ENCODE peak calls at places on chromosomes 4 and X, in five cellular contexts. One of them, this sample, is unnamed.
A peak's percentile ranks its signal among the peaks of the same experiment; 100 is the strongest.

GRCh38 chrX:48663241-48663640 is 20.4 kb upstream of the WAS start:
- DNase-seq in HepG2: no peak
- DNase-seq in dorsolateral prefrontal cortex: no peak
- DNase-seq in keratinocyte: no peak
- DNase-seq in lower leg skin: peak; percentile 20
- DNase-seq in this sample: no peak

GRCh38 chr4:121306932-121307331 is 73.9 kb downstream of the QRFPR start:
- DNase-seq in HepG2: no peak
- DNase-seq in dorsolateral prefrontal cortex: no peak
- DNase-seq in keratinocyte: no peak
- DNase-seq in lower leg skin: no peak
- DNase-seq in this sample: no peak

GRCh38 chrX:46597774-46598173 is 24.2 kb downstream of the CHST7 start:
- DNase-seq in HepG2: no peak
- DNase-seq in dorsolateral prefrontal cortex: no peak
- DNase-seq in keratinocyte: no peak
- DNase-seq in lower leg skin: peak; percentile 21
- DNase-seq in this sample: no peak

GRCh38 chrX:107135076-107135964 is 16.7 kb upstream of the RBM41 start:
- DNase-seq in HepG2: peak; percentile 14
- DNase-seq in dorsolateral prefrontal cortex: no peak
- DNase-seq in keratinocyte: no peak
- DNase-seq in lower leg skin: no peak
- DNase-seq in this sample: no peak

GRCh38 chr4:168220893-168221292 is 97.7 kb downstream of the DDX60 start:
- DNase-seq in HepG2: no peak
- DNase-seq in dorsolateral prefrontal cortex: no peak
- DNase-seq in keratinocyte: no peak
- DNase-seq in lower leg skin: no peak
- DNase-seq in this sample: no peak

GRCh38 chr4:105198541-105198940 is 51.9 kb downstream of the TET2 start:
- DNase-seq in HepG2: no peak
- DNase-seq in dorsolateral prefrontal cortex: no peak
- DNase-seq in keratinocyte: no peak
- DNase-seq in lower leg skin: no peak
- DNase-seq in this sample: no peak

GRCh38 chr4:4780634-4781287 is 78.7 kb upstream of the MSX1 start:
- DNase-seq in HepG2: no peak
- DNase-seq in dorsolateral prefrontal cortex: no peak
- DNase-seq in keratinocyte: no peak
- DNase-seq in lower leg skin: peak; percentile 81
- DNase-seq in this sample: no peak

GRCh38 chrX:45803383-45803921 is 602.8 kb upstream of the DIPK2B start:
- DNase-seq in HepG2: no peak
- DNase-seq in dorsolateral prefrontal cortex: no peak
- DNase-seq in keratinocyte: peak; percentile 73
- DNase-seq in lower leg skin: no peak
- DNase-seq in this sample: no peak

GRCh38 chr4:184940500-184940899 is 77.8 kb upstream of the HELT start:
- DNase-seq in HepG2: no peak
- DNase-seq in dorsolateral prefrontal cortex: no peak
- DNase-seq in keratinocyte: no peak
- DNase-seq in lower leg skin: no peak
- DNase-seq in this sample: no peak

GRCh38 chrX:126065901-126066660 is 100.0 kb downstream of the DCAF12L2 start:
- DNase-seq in HepG2: no peak
- DNase-seq in dorsolateral prefrontal cortex: peak; percentile 25
- DNase-seq in keratinocyte: no peak
- DNase-seq in lower leg skin: no peak
- DNase-seq in this sample: no peak

GRCh38 chr4:5874811-5875465 is 17.9 kb downstream of the CRMP1 start:
- DNase-seq in HepG2: no peak
- DNase-seq in dorsolateral prefrontal cortex: peak; percentile 65
- DNase-seq in keratinocyte: no peak
- DNase-seq in lower leg skin: no peak
- DNase-seq in this sample: no peak

GRCh38 chr4:116638592-116638991 is 446.8 kb downstream of the TRAM1L1 start:
- DNase-seq in HepG2: no peak
- DNase-seq in dorsolateral prefrontal cortex: no peak
- DNase-seq in keratinocyte: no peak
- DNase-seq in lower leg skin: no peak
- DNase-seq in this sample: no peak

GRCh38 chrX:26783512-26784225 is 567.7 kb downstream of the MAGEB5 start:
- DNase-seq in HepG2: peak; percentile 65
- DNase-seq in dorsolateral prefrontal cortex: no peak
- DNase-seq in keratinocyte: no peak
- DNase-seq in lower leg skin: no peak
- DNase-seq in this sample: no peak

GRCh38 chrX:51641421-51642021 is 22.8 kb upstream of the CENPVL3 start:
- DNase-seq in HepG2: peak; percentile 12
- DNase-seq in dorsolateral prefrontal cortex: no peak
- DNase-seq in keratinocyte: no peak
- DNase-seq in lower leg skin: no peak
- DNase-seq in this sample: no peak
- TF ChIP-seq CTCF in HepG2: peak; percentile 60
- TF ChIP-seq CTCF in dorsolateral prefrontal cortex: peak; percentile 51
- TF ChIP-seq CTCF in keratinocyte: peak; percentile 36
- TF ChIP-seq CTCF in lower leg skin: no peak
- TF ChIP-seq CTCF in this sample: peak; percentile 67

GRCh38 chr4:7850489-7850888 is 89.2 kb downstream of the AFAP1 start:
- DNase-seq in HepG2: no peak
- DNase-seq in dorsolateral prefrontal cortex: no peak
- DNase-seq in keratinocyte: no peak
- DNase-seq in lower leg skin: peak; percentile 75
- DNase-seq in this sample: no peak
- TF ChIP-seq CTCF in HepG2: peak; percentile 49
- TF ChIP-seq CTCF in dorsolateral prefrontal cortex: no peak
- TF ChIP-seq CTCF in keratinocyte: no peak
- TF ChIP-seq CTCF in lower leg skin: no peak
- TF ChIP-seq CTCF in this sample: no peak

GRCh38 chr4:142984871-142985585 is 138.9 kb upstream of the INPP4B start:
- DNase-seq in HepG2: peak; percentile 23
- DNase-seq in dorsolateral prefrontal cortex: no peak
- DNase-seq in keratinocyte: no peak
- DNase-seq in lower leg skin: no peak
- DNase-seq in this sample: no peak
- TF ChIP-seq CTCF in HepG2: peak; percentile 46
- TF ChIP-seq CTCF in dorsolateral prefrontal cortex: no peak
- TF ChIP-seq CTCF in keratinocyte: no peak
- TF ChIP-seq CTCF in lower leg skin: no peak
- TF ChIP-seq CTCF in this sample: no peak

GRCh38 chr4:152346979-152347378 is 188.9 kb downstream of the FBXW7 start:
- DNase-seq in HepG2: no peak
- DNase-seq in dorsolateral prefrontal cortex: no peak
- DNase-seq in keratinocyte: no peak
- DNase-seq in lower leg skin: no peak
- DNase-seq in this sample: no peak

GRCh38 chr4:152352215-152352614 is 183.7 kb downstream of the FBXW7 start:
- DNase-seq in HepG2: no peak
- DNase-seq in dorsolateral prefrontal cortex: no peak
- DNase-seq in keratinocyte: no peak
- DNase-seq in lower leg skin: no peak
- DNase-seq in this sample: no peak

GRCh38 chr4:152352645-152353116 is 183.2 kb downstream of the FBXW7 start:
- DNase-seq in HepG2: peak; percentile 46
- DNase-seq in dorsolateral prefrontal cortex: peak; percentile 47
- DNase-seq in keratinocyte: peak; percentile 49
- DNase-seq in lower leg skin: peak; percentile 86
- DNase-seq in this sample: peak; percentile 64

GRCh38 chr4:152351080-152351479 is 184.8 kb downstream of the FBXW7 start:
- DNase-seq in HepG2: no peak
- DNase-seq in dorsolateral prefrontal cortex: no peak
- DNase-seq in keratinocyte: no peak
- DNase-seq in lower leg skin: no peak
- DNase-seq in this sample: no peak

DNA sequence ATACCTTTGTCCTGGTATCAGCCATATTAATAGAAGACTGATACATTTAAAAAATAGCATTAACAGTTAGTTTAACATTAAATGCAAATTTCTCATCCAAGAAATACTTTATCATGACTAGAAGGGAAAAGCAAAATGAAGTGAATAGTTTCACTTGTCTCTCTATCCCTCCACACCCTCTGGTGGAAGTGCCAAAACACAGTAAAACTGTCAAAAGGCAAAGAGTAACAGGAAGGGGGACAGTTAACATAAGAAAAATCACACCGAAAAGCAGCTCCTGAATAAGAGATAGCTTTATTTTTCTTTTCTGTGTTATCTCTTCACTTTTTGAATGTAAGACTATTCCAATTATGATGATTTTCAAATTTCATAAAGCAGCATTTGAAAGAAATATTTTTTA is 187.2 kb downstream of the FBXW7 start:
- DNase-seq in HepG2: no peak
- DNase-seq in dorsolateral prefrontal cortex: no peak
- DNase-seq in keratinocyte: no peak
- DNase-seq in lower leg skin: no peak
- DNase-seq in this sample: no peak
- TF ChIP-seq CTCF in HepG2: no peak
- TF ChIP-seq CTCF in dorsolateral prefrontal cortex: no peak
- TF ChIP-seq CTCF in keratinocyte: peak; percentile 58
- TF ChIP-seq CTCF in lower leg skin: no peak
- TF ChIP-seq CTCF in this sample: no peak

GRCh38 chrX:20218809-20219505 is 47.8 kb downstream of the RPS6KA3 start:
- DNase-seq in HepG2: no peak
- DNase-seq in dorsolateral prefrontal cortex: no peak
- DNase-seq in keratinocyte: no peak
- DNase-seq in lower leg skin: no peak
- DNase-seq in this sample: no peak
- TF ChIP-seq CTCF in HepG2: no peak
- TF ChIP-seq CTCF in dorsolateral prefrontal cortex: no peak
- TF ChIP-seq CTCF in keratinocyte: no peak
- TF ChIP-seq CTCF in lower leg skin: no peak
- TF ChIP-seq CTCF in this sample: no peak

GRCh38 chr4:146654976-146655761 is 16.5 kb downstream of the POU4F2 start:
- DNase-seq in HepG2: no peak
- DNase-seq in dorsolateral prefrontal cortex: no peak
- DNase-seq in keratinocyte: no peak
- DNase-seq in lower leg skin: no peak
- DNase-seq in this sample: peak; percentile 59
- TF ChIP-seq CTCF in HepG2: no peak
- TF ChIP-seq CTCF in dorsolateral prefrontal cortex: no peak
- TF ChIP-seq CTCF in keratinocyte: no peak
- TF ChIP-seq CTCF in lower leg skin: no peak
- TF ChIP-seq CTCF in this sample: no peak

DNA sequence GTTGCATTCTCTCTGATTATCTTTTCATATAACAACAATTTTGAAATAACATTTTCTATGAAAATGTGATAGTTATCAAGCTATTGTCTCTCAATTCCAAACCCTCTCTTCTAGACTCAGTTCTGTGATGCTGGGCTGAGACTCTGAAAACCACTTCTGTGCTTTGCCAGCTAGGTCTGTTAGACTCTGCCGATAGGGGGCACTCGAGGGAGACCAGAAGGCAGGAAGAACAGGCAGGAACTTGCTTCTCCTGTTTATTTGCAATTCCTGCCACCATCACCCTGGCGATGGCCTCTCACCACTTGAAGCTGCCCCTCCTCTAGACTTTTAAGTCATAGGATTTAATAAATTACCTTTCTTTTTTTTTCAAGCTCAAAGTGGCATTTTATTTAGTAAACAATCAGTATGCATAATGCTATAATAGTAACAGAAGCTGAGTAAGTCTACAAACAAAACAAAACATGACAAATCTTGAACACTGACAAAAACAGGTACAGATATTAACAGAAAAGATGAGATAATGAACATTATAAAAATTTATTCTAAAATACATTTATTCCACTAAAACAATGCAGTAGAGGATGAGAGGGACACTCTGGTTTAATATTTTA is 49.7 kb downstream of the RASL11B start:
- DNase-seq in HepG2: peak; percentile 75
- DNase-seq in dorsolateral prefrontal cortex: no peak
- DNase-seq in keratinocyte: peak; percentile 54
- DNase-seq in lower leg skin: peak; percentile 91
- DNase-seq in this sample: peak; percentile 33
- TF ChIP-seq CTCF in HepG2: peak; percentile 73
- TF ChIP-seq CTCF in dorsolateral prefrontal cortex: peak; percentile 71
- TF ChIP-seq CTCF in keratinocyte: peak; percentile 91
- TF ChIP-seq CTCF in lower leg skin: no peak
- TF ChIP-seq CTCF in this sample: peak; percentile 66

DNA sequence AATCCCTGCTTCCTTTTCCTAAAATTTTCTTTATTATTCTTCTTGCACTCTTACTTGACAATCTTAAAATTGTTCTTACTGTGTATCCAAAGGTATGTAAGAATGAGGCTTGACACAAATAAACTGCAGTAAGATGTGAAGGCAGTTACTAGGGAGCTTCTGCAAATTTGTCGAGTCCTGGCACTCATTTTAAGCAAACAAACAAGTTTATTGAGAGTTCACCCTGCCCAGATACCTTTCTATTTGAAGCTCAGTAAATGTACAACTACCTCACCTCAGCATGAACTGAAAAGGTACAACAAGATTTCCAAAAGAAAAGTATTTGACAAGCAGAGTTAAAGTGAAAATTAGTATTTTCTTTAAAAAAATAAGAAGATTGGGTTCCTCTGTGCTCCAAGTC is 13.3 kb upstream of the SYTL4 start:
- DNase-seq in HepG2: no peak
- DNase-seq in dorsolateral prefrontal cortex: no peak
- DNase-seq in keratinocyte: no peak
- DNase-seq in lower leg skin: no peak
- DNase-seq in this sample: no peak
- TF ChIP-seq CTCF in HepG2: no peak
- TF ChIP-seq CTCF in dorsolateral prefrontal cortex: no peak
- TF ChIP-seq CTCF in keratinocyte: no peak
- TF ChIP-seq CTCF in lower leg skin: no peak
- TF ChIP-seq CTCF in this sample: no peak